ENCODE peak calls at places on chromosomes 16 and 17, in four cellular contexts. V is neural progenitor cell, O is testis, I is substantia nigra. P is an unnamed sample.

GRCh38 chr17:60743812-60744211 is 66.2 kb downstream of the BCAS3 start:
- DNase-seq in O (no peak), I (no peak), V (no peak), P (no peak)

GRCh38 chr17:74512624-74513084 is 18.6 kb downstream of the CD300LB start:
- DNase-seq in O (no peak), V (no peak), I (no peak), P (no peak)

GRCh38 chr17:80319999-80320344 is 59.3 kb downstream of the RNF213 start:
- DNase-seq in I (no peak), V (no peak), O (no peak), P (no peak)

GRCh38 chr17:56076980-56077379 is 76.3 kb upstream of the ANKFN1 start:
- DNase-seq in I (no peak), V (no peak), O (no peak), P (no peak)

GRCh38 chr16:1272453-1273198 is 16.8 kb downstream of the TPSD1 start:
- DNase-seq in O (no peak), I (no peak), V (no peak), P (no peak)

GRCh38 chr16:88790312-88791150 is 5.5 kb upstream of the PIEZO1 start:
- DNase-seq in V (no peak), O (no peak), I (no peak), P (no peak)

GRCh38 chr16:29663020-29663828 is at the start of gene SPN:
- DNase-seq in I (no peak), V (no peak), O (no peak), P (no peak)

GRCh38 chr17:76957600-76958464 is 89.6 kb downstream of the MGAT5B start:
- DNase-seq in V (peak; percentile 47), I (no peak), O (no peak), P (no peak)

GRCh38 chr16:89314357-89314756 is 96.9 kb downstream of the ZNF778 start:
- DNase-seq in I (no peak), O (no peak), V (no peak), P (peak; percentile 39)

GRCh38 chr17:80588687-80589086 is 44.0 kb downstream of the RPTOR start:
- DNase-seq in O (no peak), I (no peak), V (no peak), P (no peak)

GRCh38 chr16:88633684-88634140 is 4.7 kb upstream of the IL17C start:
- DNase-seq in O (peak; percentile 36), V (peak; percentile 69), I (no peak), P (no peak)

GRCh38 chr16:25045696-25046381 is 30.7 kb upstream of the ARHGAP17 start:
- DNase-seq in I (no peak), V (no peak), O (no peak), P (no peak)

GRCh38 chr17:78163881-78164747 is 4.3 kb upstream of the SYNGR2 start:
- DNase-seq in V (no peak), I (no peak), O (no peak), P (peak; percentile 58)

GRCh38 chr16:19781196-19781595 is 63.1 kb downstream of the IQCK start:
- DNase-seq in I (no peak), V (no peak), O (no peak), P (no peak)

GRCh38 chr17:72632026-72632684 is 460.3 kb downstream of the SLC39A11 start:
- DNase-seq in I (no peak), V (no peak), O (no peak), P (no peak)

GRCh38 chr16:66673691-66674090 is 22.9 kb downstream of the CMTM4 start:
- DNase-seq in V (no peak), O (no peak), I (no peak), P (no peak)

GRCh38 chr17:69300222-69300621 is 26.7 kb downstream of the ABCA5 start:
- DNase-seq in I (no peak), V (no peak), O (no peak), P (no peak)

GRCh38 chr16:10949424-10949970 is 5.1 kb downstream of the CLEC16A start:
- DNase-seq in O (no peak), V (peak; percentile 43), I (no peak), P (no peak)

GRCh38 chr17:75832164-75832651 is 12.0 kb downstream of the UNC13D start:
- DNase-seq in V (no peak), I (no peak), O (peak; percentile 35), P (no peak)